ENCODE peak calls at places on chromosomes 13 and 19, in ten cellular contexts. E, U, B, Y, Z, N, H, P, D and A are unnamed samples.

GRCh38 chr13:48400820-48401219 is 12.1 kb downstream of the LPAR6 start:
- DNase-seq in E (peak), U (peak), B (peak), Y (peak), Z (no peak), N (no peak), H (no peak), P (peak), D (no peak), A (peak)

GRCh38 chr13:89660752-89661151 is 1686.7 kb upstream of the MIR17HG start:
- DNase-seq in E (no peak), U (no peak), B (no peak), Y (peak), Z (no peak), N (no peak), H (no peak), P (no peak), D (no peak), A (peak)

GRCh38 chr19:45163156-45163555 is 2.4 kb upstream of the NKPD1 start:
- DNase-seq in E (no peak), U (no peak), B (no peak), Y (no peak), Z (no peak), N (no peak), H (no peak), P (no peak), D (no peak), A (no peak)

GRCh38 chr13:93476175-93476574 is 249.6 kb downstream of the GPC6 start:
- DNase-seq in E (peak), U (peak), B (no peak), Y (peak), Z (no peak), N (no peak), H (no peak), P (peak), D (no peak), A (peak)

GRCh38 chr13:91630916-91631315 is 232.5 kb downstream of the GPC5 start:
- DNase-seq in E (no peak), U (no peak), B (no peak), Y (no peak), Z (no peak), N (no peak), H (no peak), P (no peak), D (no peak), A (no peak)

GRCh38 chr13:78829821-78830220 is 170.9 kb upstream of the OBI1 start:
- DNase-seq in E (no peak), U (no peak), B (no peak), Y (no peak), Z (no peak), N (no peak), H (no peak), P (no peak), D (no peak), A (no peak)

GRCh38 chr13:50224534-50224933 is 209.3 kb downstream of the KCNRG start:
- DNase-seq in E (peak), U (peak), B (no peak), Y (peak), Z (no peak), N (no peak), H (no peak), P (peak), D (no peak), A (peak)

GRCh38 chr13:111946214-111946613 is 120.7 kb upstream of the SOX1 start:
- DNase-seq in E (no peak), U (no peak), B (no peak), Y (no peak), Z (no peak), N (peak), H (no peak), P (no peak), D (no peak), A (no peak)

GRCh38 chr13:52833261-52833660 is 15.2 kb downstream of the PCDH8 start:
- DNase-seq in E (no peak), U (no peak), B (no peak), Y (no peak), Z (no peak), N (no peak), H (no peak), P (no peak), D (no peak), A (no peak)

GRCh38 chr19:32458500-32459123 is 53.0 kb downstream of the DPY19L3 start:
- DNase-seq in E (peak), U (peak), B (no peak), Y (no peak), Z (no peak), N (no peak), H (no peak), P (no peak), D (no peak), A (peak)

GRCh38 chr19:18364826-18365528 is 21.0 kb upstream of the GDF15 start:
- DNase-seq in E (peak), U (peak), B (peak), Y (peak), Z (peak), N (peak), H (no peak), P (peak), D (no peak), A (peak)

GRCh38 chr19:28388988-28389387 is 824.0 kb downstream of the UQCRFS1 start:
- DNase-seq in E (no peak), U (no peak), B (no peak), Y (no peak), Z (no peak), N (no peak), H (no peak), P (no peak), D (no peak), A (no peak)

GRCh38 chr13:35889560-35889959 is 241.6 kb downstream of the DCLK1 start:
- DNase-seq in E (no peak), U (peak), B (no peak), Y (no peak), Z (no peak), N (no peak), H (no peak), P (peak), D (no peak), A (no peak)

GRCh38 chr19:42683917-42684513 is 56.3 kb downstream of the PSG3 start:
- DNase-seq in E (peak), U (peak), B (peak), Y (peak), Z (no peak), N (no peak), H (peak), P (peak), D (no peak), A (peak)

GRCh38 chr19:32658527-32658926 is 16.5 kb downstream of the ANKRD27 start:
- DNase-seq in E (no peak), U (no peak), B (no peak), Y (no peak), Z (no peak), N (no peak), H (no peak), P (no peak), D (no peak), A (no peak)

GRCh38 chr13:92896842-92897241 is 329.8 kb upstream of the GPC6 start:
- DNase-seq in E (peak), U (peak), B (no peak), Y (peak), Z (peak), N (no peak), H (peak), P (peak), D (no peak), A (peak)

GRCh38 chr13:101346161-101346560 is 70.1 kb downstream of the NALCN start:
- DNase-seq in E (peak), U (peak), B (no peak), Y (peak), Z (no peak), N (no peak), H (no peak), P (no peak), D (no peak), A (no peak)

GRCh38 chr13:29909975-29910674 is 59.7 kb upstream of the UBL3 start:
- DNase-seq in E (peak), U (peak), B (peak), Y (peak), Z (no peak), N (no peak), H (no peak), P (peak), D (no peak), A (peak)

GRCh38 chr13:77306458-77306857 is 20.4 kb downstream of the MYCBP2 start:
- DNase-seq in E (no peak), U (no peak), B (no peak), Y (no peak), Z (no peak), N (no peak), H (no peak), P (no peak), D (no peak), A (no peak)

GRCh38 chr19:38003427-38004099 is 96.6 kb downstream of the SIPA1L3 start:
- DNase-seq in E (peak), U (peak), B (no peak), Y (peak), Z (peak), N (no peak), H (peak), P (peak), D (no peak), A (peak)

GRCh38 chr19:18551631-18552030 is 6.0 kb upstream of the KXD1 start:
- DNase-seq in E (no peak), U (no peak), B (peak), Y (no peak), Z (no peak), N (no peak), H (no peak), P (no peak), D (no peak), A (no peak)

GRCh38 chr13:35741657-35742056 is 265.2 kb upstream of the MAB21L1 start:
- DNase-seq in E (no peak), U (no peak), B (no peak), Y (no peak), Z (no peak), N (no peak), H (no peak), P (no peak), D (no peak), A (no peak)

GRCh38 chr19:6459356-6460098 is at the start of gene SLC25A23:
- DNase-seq in E (peak), U (peak), B (peak), Y (peak), Z (peak), N (peak), H (peak), P (peak), D (peak), A (peak)

GRCh38 chr13:101626925-101627555 is 174.6 kb downstream of the ITGBL1 start:
- DNase-seq in E (no peak), U (peak), B (no peak), Y (peak), Z (no peak), N (no peak), H (peak), P (no peak), D (peak), A (no peak)

GRCh38 chr19:41299755-41300089 is 10.2 kb upstream of the CCDC97 start:
- DNase-seq in E (peak), U (peak), B (no peak), Y (peak), Z (peak), N (no peak), H (no peak), P (peak), D (peak), A (peak)

GRCh38 chr19:16309653-16310052 is 15.0 kb upstream of the KLF2 start:
- DNase-seq in E (no peak), U (no peak), B (no peak), Y (no peak), Z (no peak), N (no peak), H (no peak), P (no peak), D (no peak), A (no peak)

GRCh38 chr13:73218181-73218580 is 159.4 kb downstream of the KLF5 start:
- DNase-seq in E (no peak), U (no peak), B (no peak), Y (no peak), Z (no peak), N (no peak), H (no peak), P (no peak), D (no peak), A (no peak)

GRCh38 chr19:51821921-51822716 is 27.2 kb downstream of the FPR3 start:
- DNase-seq in E (no peak), U (peak), B (peak), Y (peak), Z (no peak), N (no peak), H (no peak), P (peak), D (no peak), A (peak)

GRCh38 chr13:113837554-113838355 is 26.1 kb downstream of the GAS6 start:
- DNase-seq in E (peak), U (peak), B (peak), Y (peak), Z (no peak), N (no peak), H (no peak), P (peak), D (no peak), A (peak)

GRCh38 chr19:28472843-28473242 is 740.1 kb downstream of the UQCRFS1 start:
- DNase-seq in E (no peak), U (peak), B (peak), Y (peak), Z (no peak), N (no peak), H (no peak), P (no peak), D (no peak), A (no peak)

GRCh38 chr19:10474962-10475451 is 28.1 kb downstream of the KEAP1 start:
- DNase-seq in E (no peak), U (no peak), B (no peak), Y (no peak), Z (no peak), N (no peak), H (no peak), P (no peak), D (no peak), A (no peak)

GRCh38 chr19:38030681-38031422 is 123.8 kb downstream of the SIPA1L3 start:
- DNase-seq in E (no peak), U (no peak), B (no peak), Y (no peak), Z (no peak), N (no peak), H (peak), P (no peak), D (no peak), A (no peak)

GRCh38 chr19:49489601-49490167 is 2.3 kb downstream of the RPL13A start:
- DNase-seq in E (no peak), U (peak), B (no peak), Y (no peak), Z (no peak), N (no peak), H (peak), P (peak), D (no peak), A (no peak)

GRCh38 chr19:16429066-16429758 is 42.6 kb downstream of the EPS15L1 start:
- DNase-seq in E (no peak), U (no peak), B (no peak), Y (no peak), Z (peak), N (no peak), H (no peak), P (no peak), D (no peak), A (peak)

GRCh38 chr19:45340232-45340898 is at the start of gene KLC3:
- DNase-seq in E (no peak), U (peak), B (peak), Y (no peak), Z (peak), N (no peak), H (no peak), P (no peak), D (peak), A (peak)

GRCh38 chr19:7297742-7298141 is 3.5 kb upstream of the INSR start:
- DNase-seq in E (no peak), U (no peak), B (no peak), Y (no peak), Z (no peak), N (no peak), H (no peak), P (no peak), D (no peak), A (no peak)

GRCh38 chr19:54451331-54451871 is 2.4 kb downstream of the LENG8 start:
- DNase-seq in E (peak), U (peak), B (no peak), Y (no peak), Z (peak), N (no peak), H (no peak), P (peak), D (no peak), A (peak)

GRCh38 chr13:21060827-21061076 is 634 bp downstream of the LATS2 start:
- DNase-seq in E (no peak), U (no peak), B (no peak), Y (peak), Z (no peak), N (no peak), H (no peak), P (no peak), D (no peak), A (no peak)

GRCh38 chr19:4597975-4598671 is 38.6 kb upstream of the SEMA6B start:
- DNase-seq in E (peak), U (peak), B (no peak), Y (peak), Z (peak), N (no peak), H (peak), P (no peak), D (peak), A (peak)

GRCh38 chr19:35959040-35959967 is 23.1 kb downstream of the LRFN3 start:
- DNase-seq in E (no peak), U (peak), B (no peak), Y (no peak), Z (no peak), N (no peak), H (no peak), P (no peak), D (peak), A (no peak)